ENCODE peak calls at places on chromosomes 1 and 21, in eight cellular contexts. K is foreskin fibroblast, T is GM06990, S is fibroblast of lung, A is vagina, Z is iPS DF 6.9, X is heart right ventricle, L is spleen. J is an unnamed sample.

GRCh38 chr1:115179397-115179835 is 90.1 kb upstream of the TSPAN2 start:
- DNase-seq in A (no peak), S (peak), Z (no peak), X (peak), K (peak), L (no peak), T (peak), J (no peak)

GRCh38 chr1:171909711-171910110 is 68.4 kb downstream of the DNM3 start:
- DNase-seq in L (no peak), X (no peak), Z (no peak), K (no peak), A (no peak), S (no peak), T (no peak), J (no peak)

GRCh38 chr1:35727434-35727825 is 8.7 kb upstream of the C1orf216 start:
- DNase-seq in Z (no peak), K (no peak), S (no peak), A (no peak), T (no peak), X (no peak), L (no peak), J (no peak)

GRCh38 chr1:222347627-222348026 is 200.3 kb downstream of the HHIPL2 start:
- DNase-seq in T (no peak), Z (no peak), A (no peak), K (no peak), L (no peak), X (no peak), S (no peak), J (no peak)

GRCh38 chr1:100816049-100816448 is 78.6 kb downstream of the EXTL2 start:
- DNase-seq in K (no peak), S (no peak), X (no peak), A (no peak), L (no peak), T (no peak), Z (no peak), J (no peak)

GRCh38 chr21:45533731-45534571 is 8.3 kb downstream of the SLC19A1 start:
- DNase-seq in Z (no peak), K (no peak), S (no peak), X (peak), L (peak), A (no peak), T (no peak), J (peak)

GRCh38 chr1:247291835-247292561 is 36.1 kb downstream of the VN1R5 start:
- DNase-seq in K (no peak), T (no peak), S (no peak), L (no peak), Z (no peak), X (no peak), A (no peak), J (no peak)

GRCh38 chr1:54153548-54154439 is 994 bp upstream of the CDCP2 start:
- DNase-seq in T (no peak), L (peak), S (peak), X (peak), K (peak), Z (peak), A (no peak), J (no peak)

GRCh38 chr1:107019166-107019565 is 37.3 kb upstream of the PRMT6 start:
- DNase-seq in X (no peak), K (peak), Z (no peak), S (no peak), A (no peak), T (no peak), L (no peak), J (no peak)

GRCh38 chr21:35020902-35021301 is 28.2 kb downstream of the RUNX1 start:
- DNase-seq in Z (no peak), K (no peak), S (no peak), L (no peak), X (no peak), T (no peak), A (peak), J (no peak)

GRCh38 chr1:161235957-161236775 is 1.8 kb downstream of the NR1I3 start:
- DNase-seq in A (no peak), K (no peak), T (no peak), X (no peak), S (no peak), Z (no peak), L (no peak), J (no peak)

GRCh38 chr1:10225573-10225972 is 15.2 kb downstream of the KIF1B start:
- DNase-seq in Z (no peak), X (no peak), A (no peak), K (no peak), S (no peak), L (no peak), T (no peak), J (no peak)

GRCh38 chr1:198756470-198756869 is 117.6 kb downstream of the PTPRC start:
- DNase-seq in T (no peak), A (no peak), K (no peak), L (no peak), X (no peak), S (peak), Z (no peak), J (no peak)

GRCh38 chr1:62438163-62438562 is 1.3 kb downstream of the USP1 start:
- DNase-seq in S (peak), K (no peak), Z (no peak), A (no peak), X (no peak), L (no peak), T (no peak), J (no peak)

GRCh38 chr1:11898831-11899467 is 27.3 kb downstream of the KIAA2013 start:
- DNase-seq in Z (no peak), S (no peak), L (no peak), T (no peak), X (no peak), K (no peak), A (no peak), J (peak)

DNA sequence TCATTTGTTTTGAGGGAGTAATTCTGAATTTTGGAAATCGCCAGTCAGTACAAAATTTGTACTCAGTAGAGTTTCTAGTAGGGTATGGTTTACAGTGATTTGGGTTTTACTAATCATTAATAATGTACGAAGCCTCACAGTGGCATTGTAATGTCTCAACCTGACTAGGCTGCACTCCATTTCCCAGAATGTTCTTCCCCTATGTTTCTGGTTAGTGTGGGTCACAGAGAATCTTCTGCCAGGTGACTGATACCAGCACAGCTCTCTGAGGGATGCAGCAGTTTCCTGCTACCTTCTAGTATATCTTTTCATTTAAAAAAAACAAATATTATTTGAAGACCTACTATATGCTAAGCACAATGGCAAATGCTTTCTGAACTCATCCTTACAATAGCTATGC is 112.9 kb downstream of the PTPN14 start:
- DNase-seq in Z (no peak), T (no peak), S (no peak), X (no peak), K (no peak), L (no peak), A (no peak), J (no peak)
- H3K4me3 ChIP-seq in Z (no peak), T (no peak), S (no peak), X (no peak), K (no peak), L (no peak), A (no peak), J (no peak)

GRCh38 chr1:108881369-108881768 is 4.6 kb downstream of the GPSM2 start:
- DNase-seq in L (no peak), S (peak), A (no peak), K (no peak), T (no peak), X (no peak), Z (no peak), J (no peak)
- H3K4me3 ChIP-seq in L (no peak), S (no peak), A (no peak), K (no peak), T (no peak), X (no peak), Z (no peak), J (no peak)

GRCh38 chr1:23598424-23598823 is 39.1 kb upstream of the ID3 start:
- DNase-seq in X (no peak), L (no peak), A (no peak), K (no peak), T (no peak), Z (peak), S (no peak), J (no peak)
- H3K4me3 ChIP-seq in X (no peak), L (no peak), A (no peak), K (no peak), T (no peak), Z (no peak), S (no peak), J (no peak)

GRCh38 chr1:50419192-50419906 is 3.9 kb downstream of the DMRTA2 start:
- DNase-seq in X (no peak), L (no peak), T (no peak), K (no peak), Z (no peak), A (no peak), S (no peak), J (no peak)

GRCh38 chr1:50416553-50417453 is 6.4 kb downstream of the DMRTA2 start:
- DNase-seq in T (no peak), S (no peak), X (no peak), A (no peak), Z (no peak), L (no peak), K (no peak), J (no peak)

GRCh38 chr1:50418600-50419109 is 4.6 kb downstream of the DMRTA2 start:
- DNase-seq in A (no peak), K (no peak), T (no peak), Z (no peak), S (no peak), L (no peak), X (no peak), J (no peak)

GRCh38 chr1:50417487-50417886 is 5.8 kb downstream of the DMRTA2 start:
- DNase-seq in Z (no peak), S (no peak), X (no peak), K (no peak), A (no peak), T (no peak), L (no peak), J (no peak)

GRCh38 chr1:50417946-50418599 is 5.2 kb downstream of the DMRTA2 start:
- DNase-seq in K (no peak), T (no peak), L (no peak), A (no peak), Z (no peak), S (no peak), X (no peak), J (no peak)
- H3K4me3 ChIP-seq in K (no peak), T (no peak), L (no peak), A (peak), Z (no peak), S (no peak), X (peak), J (no peak)

DNA sequence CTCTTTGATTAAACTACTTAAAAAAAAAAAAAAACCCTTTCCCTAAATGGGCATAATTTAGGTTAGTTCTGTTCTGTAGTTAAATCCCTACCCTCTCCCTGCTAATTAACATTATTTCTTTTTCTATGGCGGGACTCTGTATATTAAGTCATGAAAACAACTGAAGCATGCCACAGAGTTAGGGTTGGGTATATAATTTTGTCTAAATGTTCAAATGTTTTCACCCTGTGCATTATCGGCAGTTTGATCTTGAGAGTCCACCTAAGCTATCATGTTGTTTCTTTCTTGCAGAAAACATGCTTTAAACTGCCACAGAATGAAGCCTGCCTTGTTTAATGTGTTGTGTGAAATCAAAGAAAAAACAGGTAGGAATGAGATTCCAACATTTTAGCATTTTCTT is 4.0 kb downstream of the PBX1 start:
- DNase-seq in K (no peak), T (no peak), A (no peak), S (peak), L (no peak), Z (no peak), X (no peak), J (no peak)
- H3K4me3 ChIP-seq in K (peak), T (no peak), A (peak), S (peak), L (peak), Z (no peak), X (peak), J (peak)

GRCh38 chr21:41834252-41834925 is 44.8 kb downstream of the PRDM15 start:
- DNase-seq in L (peak), X (no peak), Z (no peak), T (no peak), S (no peak), K (no peak), A (no peak), J (no peak)

GRCh38 chr21:41835711-41836154 is 43.4 kb downstream of the PRDM15 start:
- DNase-seq in A (no peak), T (no peak), Z (no peak), X (no peak), S (peak), K (no peak), L (peak), J (no peak)

GRCh38 chr21:41834926-41835663 is 44.0 kb downstream of the PRDM15 start:
- DNase-seq in S (no peak), T (no peak), K (no peak), A (no peak), L (peak), Z (no peak), X (no peak), J (no peak)

GRCh38 chr21:41837756-41838297 is 41.3 kb downstream of the PRDM15 start:
- DNase-seq in Z (no peak), X (no peak), T (no peak), A (no peak), K (no peak), L (peak), S (no peak), J (no peak)

GRCh38 chr21:41836166-41837015 is 42.8 kb downstream of the PRDM15 start:
- DNase-seq in T (no peak), S (no peak), K (no peak), X (no peak), L (peak), Z (no peak), A (no peak), J (no peak)
- H3K4me3 ChIP-seq in T (no peak), S (no peak), K (no peak), X (no peak), L (no peak), Z (no peak), A (no peak), J (no peak)

GRCh38 chr1:77652179-77652745 is 30.2 kb downstream of the ZZZ3 start:
- DNase-seq in K (peak), T (no peak), L (no peak), Z (no peak), S (peak), X (no peak), A (no peak), J (no peak)
- H3K4me3 ChIP-seq in K (no peak), T (no peak), L (no peak), Z (no peak), S (no peak), X (no peak), A (no peak), J (no peak)

GRCh38 chr1:243765676-243766075 is 84.4 kb downstream of the AKT3 start:
- DNase-seq in K (no peak), A (no peak), T (no peak), X (no peak), Z (no peak), L (no peak), S (no peak), J (no peak)
- H3K4me3 ChIP-seq in K (no peak), A (no peak), T (no peak), X (no peak), Z (no peak), L (no peak), S (no peak), J (no peak)

GRCh38 chr21:36516271-36516670 is 36.3 kb upstream of the CLDN14 start:
- DNase-seq in S (no peak), Z (no peak), L (no peak), X (no peak), K (no peak), A (no peak), T (no peak), J (no peak)

GRCh38 chr21:36511484-36512227 is 31.7 kb upstream of the CLDN14 start:
- DNase-seq in K (peak), X (no peak), Z (no peak), S (no peak), A (no peak), T (no peak), L (no peak), J (no peak)

GRCh38 chr21:36510911-36511310 is 31.0 kb upstream of the CLDN14 start:
- DNase-seq in L (no peak), Z (no peak), S (no peak), T (no peak), A (no peak), K (no peak), X (no peak), J (no peak)

GRCh38 chr21:36512971-36513370 is 33.0 kb upstream of the CLDN14 start:
- DNase-seq in A (no peak), K (no peak), T (no peak), L (no peak), S (no peak), X (no peak), Z (no peak), J (no peak)

DNA sequence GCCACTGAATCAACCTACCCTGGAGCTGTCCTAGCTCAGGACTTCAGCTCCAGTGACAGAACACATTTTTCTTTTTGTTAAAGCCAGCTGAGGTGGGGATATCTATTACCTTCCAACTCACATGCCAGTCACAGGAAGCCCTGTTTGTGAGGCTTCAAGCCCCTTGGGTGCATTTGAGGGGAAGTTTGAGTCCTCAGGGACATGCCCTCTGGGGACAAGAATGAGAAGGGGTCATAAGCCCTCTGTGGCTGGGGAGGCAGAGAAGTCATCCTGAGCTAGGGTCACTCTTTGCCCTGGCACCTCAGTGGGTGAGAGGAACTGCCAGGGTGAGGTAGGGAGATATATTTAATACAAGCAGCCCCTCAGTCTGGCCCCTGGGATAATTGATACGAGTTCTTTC is 33.5 kb upstream of the CLDN14 start:
- DNase-seq in L (no peak), A (no peak), Z (no peak), K (no peak), X (no peak), S (no peak), T (no peak), J (no peak)
- H3K4me3 ChIP-seq in L (no peak), A (no peak), Z (no peak), K (no peak), X (no peak), S (no peak), T (no peak), J (no peak)